ENCODE peak calls at places on chromosome 12, in nine cellular contexts. E is hepatocyte; N is A549; L is suprapubic skin; H is CD8-positive, alpha-beta T cell; F is dorsolateral prefrontal cortex; J is IMR-90; R is astrocyte; K is astrocyte of the spinal cord. W is an unnamed sample.

GRCh38 chr12:63068857-63069442 is 82.1 kb downstream of the AVPR1A start:
- DNase-seq in E (peak), N (peak), L (no peak), H (no peak), F (no peak), J (peak), R (peak), K (peak), W (peak)

GRCh38 chr12:124191024-124191359 is 103.9 kb upstream of the RFLNA start:
- DNase-seq in E (no peak), N (peak), L (no peak), H (no peak), F (no peak), J (no peak), R (no peak), K (no peak), W (no peak)

GRCh38 chr12:102216086-102216691 is 18.6 kb upstream of the PMCH start:
- DNase-seq in E (peak), N (peak), L (no peak), H (no peak), F (no peak), J (peak), R (peak), K (peak), W (peak)

GRCh38 chr12:69688496-69689427 is 10.3 kb downstream of the BEST3 start:
- DNase-seq in E (peak), N (peak), L (no peak), H (peak), F (no peak), J (peak), R (peak), K (peak), W (peak)

GRCh38 chr12:95117178-95117599 is 43.8 kb upstream of the NR2C1 start:
- DNase-seq in E (peak), N (peak), L (no peak), H (peak), F (no peak), J (peak), R (peak), K (peak), W (peak)

GRCh38 chr12:120905856-120906384 is 1.8 kb upstream of the SPPL3 start:
- DNase-seq in E (no peak), N (no peak), L (no peak), H (no peak), F (no peak), J (no peak), R (no peak), K (no peak), W (peak)

GRCh38 chr12:31491819-31492598 is 98.9 kb downstream of the DENND5B start:
- DNase-seq in E (peak), N (peak), L (no peak), H (no peak), F (no peak), J (peak), R (peak), K (peak), W (peak)

GRCh38 chr12:128798543-128799341 is 25.0 kb downstream of the SLC15A4 start:
- DNase-seq in E (no peak), N (no peak), L (no peak), H (no peak), F (no peak), J (no peak), R (no peak), K (no peak), W (peak)

GRCh38 chr12:27119797-27120196 is 37.4 kb upstream of the C12orf71 start:
- DNase-seq in E (no peak), N (no peak), L (no peak), H (no peak), F (no peak), J (no peak), R (no peak), K (no peak), W (no peak)

GRCh38 chr12:41333988-41334387 is 145.9 kb downstream of the PDZRN4 start:
- DNase-seq in E (no peak), N (no peak), L (no peak), H (no peak), F (no peak), J (no peak), R (no peak), K (no peak), W (no peak)

GRCh38 chr12:54017845-54018607 is 9.2 kb downstream of the HOXC8 start:
- DNase-seq in E (peak), N (peak), L (peak), H (peak), F (no peak), J (peak), R (no peak), K (peak), W (peak)

GRCh38 chr12:63103489-63104131 is 47.4 kb downstream of the AVPR1A start:
- DNase-seq in E (peak), N (peak), L (no peak), H (no peak), F (no peak), J (peak), R (no peak), K (peak), W (peak)

GRCh38 chr12:1313906-1314305 is 280.5 kb downstream of the FBXL14 start:
- DNase-seq in E (no peak), N (no peak), L (no peak), H (no peak), F (no peak), J (no peak), R (no peak), K (no peak), W (no peak)

GRCh38 chr12:117830471-117830870 is 138.3 kb downstream of the KSR2 start:
- DNase-seq in E (no peak), N (no peak), L (no peak), H (no peak), F (no peak), J (no peak), R (no peak), K (no peak), W (no peak)

GRCh38 chr12:108318472-108319275 is 20.4 kb downstream of the CMKLR1 start:
- DNase-seq in E (no peak), N (no peak), L (no peak), H (no peak), F (no peak), J (no peak), R (no peak), K (no peak), W (no peak)

GRCh38 chr12:32569256-32569655 is 109.8 kb upstream of the DNM1L start:
- DNase-seq in E (no peak), N (no peak), L (no peak), H (no peak), F (no peak), J (no peak), R (no peak), K (peak), W (no peak)

GRCh38 chr12:102965281-102966155 is 8.0 kb downstream of the ASCL1 start:
- DNase-seq in E (no peak), N (no peak), L (no peak), H (no peak), F (no peak), J (no peak), R (no peak), K (no peak), W (no peak)

GRCh38 chr12:94140556-94140955 is 7.8 kb upstream of the PLXNC1 start:
- DNase-seq in E (peak), N (peak), L (no peak), H (peak), F (no peak), J (peak), R (no peak), K (no peak), W (peak)

GRCh38 chr12:5856692-5857091 is 88.4 kb downstream of the ANO2 start:
- DNase-seq in E (no peak), N (no peak), L (no peak), H (no peak), F (no peak), J (no peak), R (no peak), K (peak), W (no peak)

GRCh38 chr12:129089576-129089975 is 236.3 kb downstream of the GLT1D1 start:
- DNase-seq in E (no peak), N (no peak), L (no peak), H (no peak), F (no peak), J (no peak), R (no peak), K (no peak), W (no peak)

GRCh38 chr12:15863984-15864383 is 18.2 kb upstream of the STRAP start:
- DNase-seq in E (no peak), N (no peak), L (no peak), H (no peak), F (no peak), J (no peak), R (no peak), K (no peak), W (no peak)
- H3K4me3 ChIP-seq in E (no peak), N (no peak), L (no peak), H (no peak), F (no peak), J (no peak), R (no peak), K (no peak), W (no peak)

GRCh38 chr12:72632286-72632685 is 360.1 kb downstream of the TRHDE start:
- DNase-seq in E (no peak), N (no peak), L (no peak), H (no peak), F (no peak), J (peak), R (peak), K (peak), W (peak)
- TF ChIP-seq CTCF in E (no peak), N (no peak), L (no peak), H (no peak), F (no peak), J (no peak), R (no peak), K (no peak), W (no peak)

DNA sequence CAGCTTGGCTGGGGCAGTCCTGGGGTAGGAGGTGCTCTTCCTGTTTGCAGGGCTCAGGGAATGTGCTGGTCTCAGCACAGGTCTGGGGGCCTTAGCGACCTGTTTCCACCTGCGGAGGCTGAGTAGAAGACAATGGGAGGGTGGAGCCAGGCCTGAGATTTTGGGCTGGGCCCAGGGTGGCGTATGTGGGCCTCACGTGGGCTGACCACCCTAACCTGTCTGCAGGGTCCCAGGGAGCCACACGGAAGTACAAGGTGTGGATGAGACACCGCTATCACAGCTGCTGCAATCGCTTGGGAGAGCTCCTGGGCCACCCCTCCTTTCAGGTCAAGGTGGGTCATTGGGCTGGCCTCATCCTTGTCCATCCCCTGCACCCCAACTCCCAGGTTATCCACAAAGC is 1.1 kb downstream of the NOC4L start:
- DNase-seq in E (no peak), N (no peak), L (peak), H (no peak), F (no peak), J (no peak), R (no peak), K (no peak), W (no peak)
- H3K4me3 ChIP-seq in E (peak), N (peak), L (peak), H (peak), F (peak), J (no peak), R (peak), K (peak), W (peak)

GRCh38 chr12:115201928-115202327 is 518.0 kb upstream of the TBX3 start:
- DNase-seq in E (no peak), N (peak), L (no peak), H (no peak), F (no peak), J (peak), R (no peak), K (no peak), W (no peak)
- TF ChIP-seq CTCF in E (no peak), N (no peak), L (no peak), H (no peak), F (no peak), J (no peak), R (no peak), K (no peak), W (no peak)

GRCh38 chr12:7346571-7347225 is 42.8 kb downstream of the ACSM4 start:
- DNase-seq in E (no peak), N (no peak), L (no peak), H (no peak), F (no peak), J (no peak), R (no peak), K (no peak), W (no peak)

GRCh38 chr12:7349418-7349817 is 45.5 kb downstream of the ACSM4 start:
- DNase-seq in E (no peak), N (no peak), L (no peak), H (no peak), F (no peak), J (no peak), R (no peak), K (no peak), W (no peak)

GRCh38 chr12:7339675-7340074 is 35.8 kb downstream of the ACSM4 start:
- DNase-seq in E (no peak), N (no peak), L (no peak), H (no peak), F (no peak), J (no peak), R (no peak), K (no peak), W (no peak)

GRCh38 chr12:7345232-7345631 is 41.4 kb downstream of the ACSM4 start:
- DNase-seq in E (no peak), N (no peak), L (no peak), H (no peak), F (no peak), J (no peak), R (no peak), K (no peak), W (peak)

DNA sequence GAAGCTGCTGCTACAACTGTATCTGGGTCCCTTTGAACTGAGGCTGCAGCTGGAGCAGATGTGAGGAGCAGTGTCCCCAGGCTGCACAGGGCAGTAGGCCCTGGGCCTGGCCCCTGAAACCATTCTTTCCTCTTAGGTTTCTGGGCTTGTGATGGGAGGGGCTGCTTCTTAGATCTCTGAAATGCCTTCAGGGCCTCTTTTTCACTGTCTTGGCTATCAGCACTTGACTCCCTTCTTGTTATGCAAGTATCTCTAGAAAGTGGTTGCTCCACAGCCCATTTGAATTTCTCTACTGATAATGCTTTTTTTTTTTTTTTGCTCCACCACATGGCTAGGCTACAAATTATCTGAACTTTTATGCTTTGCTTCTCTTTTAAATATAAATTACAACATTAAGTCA is 41.0 kb downstream of the ACSM4 start:
- DNase-seq in E (no peak), N (no peak), L (no peak), H (no peak), F (no peak), J (no peak), R (no peak), K (no peak), W (no peak)
- H3K4me3 ChIP-seq in E (no peak), N (no peak), L (no peak), H (no peak), F (no peak), J (no peak), R (no peak), K (no peak), W (no peak)

GRCh38 chr12:58316926-58317325 is 375.6 kb downstream of the ATP23 start:
- DNase-seq in E (no peak), N (no peak), L (no peak), H (no peak), F (no peak), J (no peak), R (no peak), K (no peak), W (peak)
- TF ChIP-seq CTCF in E (no peak), N (no peak), L (no peak), H (no peak), F (no peak), J (no peak), R (no peak), K (no peak), W (no peak)

W was measured in foreskin fibroblast.